ENCODE peak calls at places on chromosomes 16 and 17, in six cellular contexts. C, Z, Q, S, Y and U are unnamed samples.

GRCh38 chr16:57693539-57693938 is 1.1 kb upstream of the DRC7 start:
- DNase-seq in C (no peak), Z (no peak), Q (no peak), S (no peak), Y (no peak), U (no peak)

GRCh38 chr17:28718990-28719433 is 773 bp upstream of the RPL23A start:
- DNase-seq in C (no peak), Z (no peak), Q (no peak), S (no peak), Y (no peak), U (no peak)

GRCh38 chr17:80845863-80846671 is 145.6 kb upstream of the CHMP6 start:
- DNase-seq in C (no peak), Z (no peak), Q (no peak), S (no peak), Y (peak), U (no peak)

GRCh38 chr16:30805370-30806169 is 18.6 kb upstream of the ZNF629 start:
- DNase-seq in C (peak), Z (peak), Q (peak), S (peak), Y (peak), U (peak)

GRCh38 chr17:81393684-81394376 is 1.4 kb upstream of the BAHCC1 start:
- DNase-seq in C (peak), Z (peak), Q (peak), S (peak), Y (peak), U (peak)

GRCh38 chr16:57513371-57514102 is 22.8 kb downstream of the CCDC102A start:
- DNase-seq in C (no peak), Z (no peak), Q (no peak), S (no peak), Y (peak), U (no peak)

GRCh38 chr17:13596241-13596941 is 5.3 kb downstream of the HS3ST3A1 start:
- DNase-seq in C (no peak), Z (no peak), Q (no peak), S (no peak), Y (no peak), U (no peak)

GRCh38 chr17:50533720-50534148 is 1.2 kb downstream of the EPN3 start:
- DNase-seq in C (peak), Z (no peak), Q (no peak), S (no peak), Y (no peak), U (no peak)

GRCh38 chr16:49599281-49599680 is 225.7 kb downstream of the C16orf78 start:
- DNase-seq in C (no peak), Z (no peak), Q (no peak), S (no peak), Y (no peak), U (no peak)

GRCh38 chr17:43641416-43641815 is 20.3 kb downstream of the MEOX1 start:
- DNase-seq in C (no peak), Z (no peak), Q (no peak), S (no peak), Y (no peak), U (no peak)

GRCh38 chr16:46929378-46930332 is 43.8 kb downstream of the DNAJA2 start:
- DNase-seq in C (peak), Z (peak), Q (peak), S (no peak), Y (peak), U (peak)

GRCh38 chr16:51549836-51550235 is 398.8 kb upstream of the SALL1 start:
- DNase-seq in C (no peak), Z (no peak), Q (peak), S (no peak), Y (no peak), U (no peak)

GRCh38 chr16:709651-710499 is 4.3 kb upstream of the FBXL16 start:
- DNase-seq in C (peak), Z (peak), Q (no peak), S (no peak), Y (no peak), U (peak)

GRCh38 chr17:50817838-50818237 is 17.5 kb upstream of the WFIKKN2 start:
- DNase-seq in C (peak), Z (no peak), Q (peak), S (no peak), Y (no peak), U (no peak)

GRCh38 chr16:57106767-57107166 is 14.4 kb downstream of the CPNE2 start:
- DNase-seq in C (peak), Z (no peak), Q (no peak), S (no peak), Y (no peak), U (no peak)

GRCh38 chr17:13017623-13018462 is at the start of gene ELAC2:
- DNase-seq in C (peak), Z (peak), Q (peak), S (peak), Y (peak), U (peak)

GRCh38 chr16:55480228-55480655 is 1.2 kb downstream of the MMP2 start:
- DNase-seq in C (peak), Z (no peak), Q (peak), S (peak), Y (peak), U (no peak)

GRCh38 chr17:2058521-2059124 is 3.7 kb downstream of the HIC1 start:
- DNase-seq in C (peak), Z (no peak), Q (no peak), S (no peak), Y (peak), U (peak)

GRCh38 chr16:57600048-57600835 is 28.2 kb upstream of the ADGRG1 start:
- DNase-seq in C (peak), Z (peak), Q (peak), S (no peak), Y (peak), U (peak)

DNA sequence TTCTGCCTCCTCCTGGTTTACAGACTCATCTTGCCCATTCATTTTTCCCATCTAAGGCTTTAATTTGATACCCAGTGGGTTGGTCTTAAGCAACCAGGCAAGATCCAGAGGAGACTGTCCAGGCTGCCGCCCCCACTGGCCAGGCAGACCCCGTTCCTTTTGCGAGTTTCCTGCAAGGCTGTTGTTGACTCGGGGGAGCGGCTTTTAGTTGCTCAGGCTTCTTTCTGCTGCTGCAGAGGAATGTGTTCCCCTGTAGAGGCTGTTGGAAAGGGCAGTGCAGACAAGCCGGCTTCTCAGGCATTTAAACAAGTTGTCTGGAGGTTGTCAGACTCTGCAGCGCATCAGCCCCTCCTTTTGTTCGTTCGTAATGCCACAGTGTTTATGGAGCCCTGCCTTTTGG is 231.2 kb downstream of the PRKCA start:
- DNase-seq in C (peak), Z (no peak), Q (no peak), S (no peak), Y (no peak), U (no peak)
- TF ChIP-seq CTCF in C (no peak), Z (no peak), Q (no peak), S (no peak), Y (no peak), U (no peak)

GRCh38 chr17:37410357-37410756 is 3.7 kb downstream of the TADA2A start:
- DNase-seq in C (no peak), Z (no peak), Q (no peak), S (no peak), Y (no peak), U (no peak)

GRCh38 chr17:37405955-37406634 is 541 bp downstream of the ACACA start:
- DNase-seq in C (peak), Z (peak), Q (peak), S (no peak), Y (no peak), U (no peak)

DNA sequence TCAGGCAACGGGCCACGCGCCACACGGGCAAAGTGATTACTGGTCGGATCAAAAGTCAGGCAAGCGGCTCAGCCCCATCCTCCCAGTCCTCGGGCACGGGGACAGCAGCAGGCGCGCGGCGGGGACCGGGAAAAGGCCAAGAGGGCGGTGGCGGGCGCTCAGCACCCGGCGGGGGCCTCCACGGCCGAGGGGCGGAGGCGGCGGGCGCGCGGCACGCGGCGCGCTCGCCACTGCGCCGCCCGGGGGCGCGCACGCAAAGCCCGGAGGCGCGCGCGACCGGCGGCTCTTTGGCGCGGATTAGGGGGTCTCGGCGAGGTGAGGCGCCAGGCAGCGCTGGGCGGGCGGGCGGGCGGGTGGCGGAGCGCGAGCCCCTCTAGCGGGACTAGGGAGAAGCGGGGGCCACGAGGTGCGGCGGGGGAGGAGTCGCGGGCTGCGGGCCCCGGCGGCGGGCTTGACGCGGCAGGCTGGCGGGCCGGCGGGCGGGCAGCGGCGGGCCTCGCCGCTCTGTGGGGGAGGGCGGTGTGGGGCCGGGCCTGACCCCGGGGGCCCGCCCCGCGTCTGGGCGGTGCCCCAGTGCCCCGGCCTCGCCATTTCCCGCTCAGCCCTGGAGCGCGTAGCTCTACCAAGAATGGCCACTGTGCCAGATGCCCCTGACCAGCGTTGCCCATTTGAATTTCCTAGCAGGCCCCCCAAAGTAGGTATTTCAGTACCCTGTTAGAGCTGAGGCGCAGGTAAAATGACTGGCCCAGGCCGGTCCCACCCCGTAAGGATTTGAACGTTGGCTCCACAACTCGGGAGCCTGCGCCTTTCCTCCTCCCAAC is at the start of the genes ACACA and TADA2A:
- DNase-seq in C (peak), Z (peak), Q (peak), S (peak), Y (peak), U (peak)
- TF ChIP-seq CTCF in C (no peak), Z (no peak), Q (no peak), S (no peak), Y (no peak), U (no peak)

DNA sequence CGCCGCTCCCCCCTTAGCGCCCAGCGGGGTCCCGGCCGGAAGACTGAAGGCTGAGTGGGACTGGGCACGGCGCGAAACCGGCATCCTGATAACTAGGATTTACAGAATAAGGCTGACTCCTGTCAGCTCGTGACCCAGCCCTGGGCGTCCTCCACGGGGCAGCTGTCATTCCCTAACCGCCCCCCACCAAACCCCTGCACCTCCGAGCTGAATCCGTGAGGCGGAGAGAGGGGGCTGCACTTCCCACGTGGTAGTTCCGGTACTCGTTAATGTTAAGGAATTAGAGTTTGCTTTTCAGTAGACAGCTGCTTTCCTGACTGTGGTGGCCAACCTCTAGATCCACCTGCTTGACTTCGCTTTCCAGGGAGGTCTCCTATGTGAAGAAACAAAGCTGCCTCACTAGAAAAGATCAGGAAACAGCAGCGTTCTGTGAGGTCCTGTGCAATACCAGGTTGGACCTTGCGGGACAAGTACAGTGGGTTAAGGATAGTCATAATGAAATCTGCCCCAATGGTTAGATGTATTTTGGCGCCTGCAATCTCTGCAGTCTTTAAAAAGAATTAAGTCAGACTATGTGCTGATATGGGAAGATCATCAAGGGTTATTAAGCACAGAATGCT is 1.0 kb upstream of the WBP2 start:
- DNase-seq in C (no peak), Z (no peak), Q (no peak), S (no peak), Y (no peak), U (no peak)
- TF ChIP-seq CTCF in C (no peak), Z (no peak), Q (no peak), S (no peak), Y (no peak), U (no peak)

GRCh38 chr16:90046971-90047713 is 27.9 kb upstream of the DBNDD1 start:
- DNase-seq in C (peak), Z (no peak), Q (no peak), S (peak), Y (peak), U (no peak)
- TF ChIP-seq CTCF in C (no peak), Z (no peak), Q (no peak), S (no peak), Y (no peak), U (no peak)

GRCh38 chr17:33964344-33964979 is 290.6 kb upstream of the CCL2 start:
- DNase-seq in C (no peak), Z (no peak), Q (no peak), S (no peak), Y (no peak), U (no peak)
- TF ChIP-seq CTCF in C (no peak), Z (peak), Q (no peak), S (no peak), Y (no peak), U (no peak)

GRCh38 chr17:78575899-78576298 is 1.3 kb downstream of the DNAH17 start:
- DNase-seq in C (no peak), Z (no peak), Q (no peak), S (no peak), Y (peak), U (no peak)

GRCh38 chr17:78575340-78575739 is 1.9 kb downstream of the DNAH17 start:
- DNase-seq in C (no peak), Z (no peak), Q (no peak), S (no peak), Y (peak), U (no peak)

GRCh38 chr17:78572277-78573205 is 4.7 kb downstream of the DNAH17 start:
- DNase-seq in C (no peak), Z (peak), Q (no peak), S (no peak), Y (no peak), U (no peak)

GRCh38 chr17:78576389-78577112 is 645 bp downstream of the DNAH17 start:
- DNase-seq in C (no peak), Z (no peak), Q (no peak), S (no peak), Y (peak), U (no peak)

GRCh38 chr17:78573955-78574354 is 3.2 kb downstream of the DNAH17 start:
- DNase-seq in C (no peak), Z (no peak), Q (no peak), S (no peak), Y (peak), U (no peak)
- TF ChIP-seq CTCF in C (no peak), Z (no peak), Q (no peak), S (no peak), Y (no peak), U (no peak)